ENCODE peak calls at places on chromosomes 7 and 10, in four cellular contexts. One of them, this sample, is unnamed.

GRCh38 chr10:23886355-23886754 is 322.6 kb upstream of the KIAA1217 start:
- DNase-seq in A549: peak; percentile 5
- DNase-seq in HCT116: no peak
- DNase-seq in GM12878: no peak
- DNase-seq in this sample: no peak

GRCh38 chr10:103616705-103617361 is 123.3 kb downstream of the NEURL1 start:
- DNase-seq in A549: no peak
- DNase-seq in GM12878: no peak
- DNase-seq in HCT116: no peak
- DNase-seq in this sample: no peak

GRCh38 chr7:75056476-75056875 is 17.1 kb downstream of the RCC1L start:
- DNase-seq in A549: no peak
- DNase-seq in GM12878: no peak
- DNase-seq in HCT116: no peak
- DNase-seq in this sample: no peak

GRCh38 chr7:725223-726005 is 1.1 kb upstream of the DNAAF5 start:
- DNase-seq in HCT116: no peak
- DNase-seq in GM12878: no peak
- DNase-seq in A549: no peak
- DNase-seq in this sample: no peak

GRCh38 chr7:127392566-127393369 is at the start of gene ZNF800:
- DNase-seq in HCT116: peak; percentile 69
- DNase-seq in GM12878: no peak
- DNase-seq in A549: peak; percentile 90
- DNase-seq in this sample: peak; percentile 85

GRCh38 chr7:119197872-119198527 is 973.5 kb downstream of the ANKRD7 start:
- DNase-seq in HCT116: peak; percentile 29
- DNase-seq in A549: peak; percentile 66
- DNase-seq in GM12878: peak; percentile 0
- DNase-seq in this sample: peak; percentile 12

GRCh38 chr7:46784746-46785145 is 797.2 kb downstream of the TNS3 start:
- DNase-seq in A549: peak; percentile 75
- DNase-seq in GM12878: no peak
- DNase-seq in HCT116: peak; percentile 56
- DNase-seq in this sample: peak; percentile 91

GRCh38 chr7:42234736-42235135 is 2.3 kb downstream of the GLI3 start:
- DNase-seq in GM12878: no peak
- DNase-seq in A549: no peak
- DNase-seq in HCT116: no peak
- DNase-seq in this sample: no peak

GRCh38 chr10:112282086-112282485 is 1.1 kb upstream of the TECTB start:
- DNase-seq in HCT116: no peak
- DNase-seq in GM12878: no peak
- DNase-seq in A549: no peak
- DNase-seq in this sample: no peak

GRCh38 chr10:120982507-120982906 is 131.3 kb downstream of the WDR11 start:
- DNase-seq in GM12878: no peak
- DNase-seq in HCT116: no peak
- DNase-seq in A549: no peak
- DNase-seq in this sample: no peak

GRCh38 chr10:43211431-43212042 is 55.3 kb downstream of the RASGEF1A start:
- DNase-seq in GM12878: no peak
- DNase-seq in A549: no peak
- DNase-seq in HCT116: no peak
- DNase-seq in this sample: no peak

GRCh38 chr10:62635127-62635526 is 169.4 kb upstream of the ADO start:
- DNase-seq in A549: no peak
- DNase-seq in HCT116: no peak
- DNase-seq in GM12878: no peak
- DNase-seq in this sample: no peak

GRCh38 chr10:124705021-124705740 is 39.0 kb downstream of the FAM53B start:
- DNase-seq in HCT116: no peak
- DNase-seq in GM12878: no peak
- DNase-seq in A549: no peak
- DNase-seq in this sample: no peak

GRCh38 chr7:157432957-157433576 is 96.3 kb downstream of the DNAJB6 start:
- DNase-seq in A549: peak; percentile 47
- DNase-seq in GM12878: no peak
- DNase-seq in HCT116: no peak
- DNase-seq in this sample: peak; percentile 40

GRCh38 chr10:32981760-32982159 is 23.7 kb upstream of the ITGB1 start:
- DNase-seq in HCT116: no peak
- DNase-seq in GM12878: no peak
- DNase-seq in A549: peak; percentile 92
- DNase-seq in this sample: peak; percentile 95

GRCh38 chr10:98478430-98479222 is 31.9 kb upstream of the HPS1 start:
- DNase-seq in GM12878: no peak
- DNase-seq in A549: no peak
- DNase-seq in HCT116: no peak
- DNase-seq in this sample: no peak

GRCh38 chr7:18927134-18927533 is 190.3 kb downstream of the TWIST1 start:
- DNase-seq in HCT116: no peak
- DNase-seq in A549: no peak
- DNase-seq in GM12878: no peak
- DNase-seq in this sample: no peak

GRCh38 chr10:97023401-97024180 is 162.2 kb downstream of the SLIT1 start:
- DNase-seq in A549: no peak
- DNase-seq in HCT116: no peak
- DNase-seq in GM12878: no peak
- DNase-seq in this sample: no peak

GRCh38 chr10:92965314-92965713 is 95.3 kb upstream of the CYP26C1 start:
- DNase-seq in HCT116: peak; percentile 34
- DNase-seq in A549: peak; percentile 63
- DNase-seq in GM12878: no peak
- DNase-seq in this sample: peak; percentile 70

GRCh38 chr10:24383681-24384106 is 174.8 kb downstream of the KIAA1217 start:
- DNase-seq in HCT116: peak; percentile 81
- DNase-seq in A549: peak; percentile 84
- DNase-seq in GM12878: peak; percentile 86
- DNase-seq in this sample: peak; percentile 74

GRCh38 chr7:22874904-22875303 is 52.3 kb upstream of the TOMM7 start:
- DNase-seq in GM12878: no peak
- DNase-seq in HCT116: no peak
- DNase-seq in A549: no peak
- DNase-seq in this sample: no peak

GRCh38 chr7:4797858-4798705 is 22.7 kb downstream of the AP5Z1 start:
- DNase-seq in A549: peak; percentile 63
- DNase-seq in HCT116: peak; percentile 16
- DNase-seq in GM12878: no peak
- DNase-seq in this sample: peak; percentile 30

GRCh38 chr10:29473411-29474100 is 161.2 kb downstream of the SVIL start:
- DNase-seq in GM12878: no peak
- DNase-seq in HCT116: no peak
- DNase-seq in A549: no peak
- DNase-seq in this sample: no peak

GRCh38 chr10:118569241-118569881 is 26.1 kb downstream of the PRLHR start:
- DNase-seq in A549: no peak
- DNase-seq in GM12878: no peak
- DNase-seq in HCT116: no peak
- DNase-seq in this sample: no peak

GRCh38 chr7:83835424-83835823 is 186.5 kb upstream of the SEMA3E start:
- DNase-seq in A549: no peak
- DNase-seq in GM12878: no peak
- DNase-seq in HCT116: no peak
- DNase-seq in this sample: no peak

GRCh38 chr7:91957823-91958222 is 17.2 kb downstream of the AKAP9 start:
- DNase-seq in HCT116: no peak
- DNase-seq in GM12878: no peak
- DNase-seq in A549: no peak
- DNase-seq in this sample: no peak

GRCh38 chr7:50470250-50471163 is 20.4 kb upstream of the FIGNL1 start:
- DNase-seq in A549: no peak
- DNase-seq in GM12878: no peak
- DNase-seq in HCT116: no peak
- DNase-seq in this sample: no peak

GRCh38 chr10:7551891-7552731 is 114.7 kb downstream of the ITIH5 start:
- DNase-seq in HCT116: no peak
- DNase-seq in A549: no peak
- DNase-seq in GM12878: no peak
- DNase-seq in this sample: no peak

GRCh38 chr7:29091121-29091601 is 55.2 kb downstream of the CPVL start:
- DNase-seq in GM12878: no peak
- DNase-seq in A549: no peak
- DNase-seq in HCT116: no peak
- DNase-seq in this sample: no peak

GRCh38 chr7:139699640-139700504 is 77.9 kb downstream of the HIPK2 start:
- DNase-seq in HCT116: no peak
- DNase-seq in GM12878: no peak
- DNase-seq in A549: peak; percentile 18
- DNase-seq in this sample: no peak

GRCh38 chr7:30800785-30801252 is 29.6 kb downstream of the MINDY4 start:
- DNase-seq in HCT116: peak; percentile 29
- DNase-seq in GM12878: peak; percentile 21
- DNase-seq in A549: peak; percentile 58
- DNase-seq in this sample: peak; percentile 80

GRCh38 chr10:114825513-114826253 is 4.1 kb downstream of the FHIP2A start:
- DNase-seq in HCT116: no peak
- DNase-seq in GM12878: peak; percentile 55
- DNase-seq in A549: peak; percentile 19
- DNase-seq in this sample: peak; percentile 64

GRCh38 chr10:102678842-102679289 is 34.6 kb downstream of the TRIM8 start:
- DNase-seq in A549: peak; percentile 50
- DNase-seq in GM12878: no peak
- DNase-seq in HCT116: no peak
- DNase-seq in this sample: peak; percentile 68

GRCh38 chr7:127905491-127906330 is 125.5 kb downstream of the LRRC4 start:
- DNase-seq in HCT116: no peak
- DNase-seq in A549: no peak
- DNase-seq in GM12878: no peak
- DNase-seq in this sample: peak; percentile 62

GRCh38 chr7:86629-87028 is 105.7 kb upstream of the FAM20C start:
- DNase-seq in HCT116: no peak
- DNase-seq in A549: no peak
- DNase-seq in GM12878: no peak
- DNase-seq in this sample: no peak

GRCh38 chr7:56019501-56019900 is 31.7 kb downstream of the PSPH start:
- DNase-seq in A549: no peak
- DNase-seq in GM12878: no peak
- DNase-seq in HCT116: no peak
- DNase-seq in this sample: no peak

GRCh38 chr10:63434866-63435854 is 30.6 kb downstream of the JMJD1C start:
- DNase-seq in HCT116: no peak
- DNase-seq in GM12878: no peak
- DNase-seq in A549: no peak
- DNase-seq in this sample: peak; percentile 64

DNA sequence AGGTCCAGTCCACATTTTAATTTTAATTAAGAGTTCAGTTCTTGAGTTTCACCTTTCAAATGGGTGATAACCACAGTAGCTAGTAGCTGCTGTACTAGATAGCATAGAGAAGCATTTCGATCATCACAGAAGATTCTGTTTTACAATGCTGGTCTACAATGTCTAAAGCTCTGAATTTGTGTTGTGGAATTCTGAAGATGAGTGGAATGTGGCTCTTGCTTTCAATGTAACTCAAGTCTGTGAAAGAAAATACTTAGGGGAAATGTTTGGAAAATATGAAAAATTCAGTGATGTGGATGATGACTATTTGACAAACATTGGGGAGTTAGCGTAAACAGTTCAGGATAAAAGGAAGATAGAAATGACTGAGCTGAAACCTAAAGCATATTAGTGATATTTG is 139.4 kb downstream of the GNAT3 start:
- DNase-seq in GM12878: no peak
- DNase-seq in HCT116: no peak
- DNase-seq in A549: peak; percentile 37
- DNase-seq in this sample: no peak
- TF ChIP-seq MAX in GM12878: no peak
- TF ChIP-seq MAX in HCT116: no peak
- TF ChIP-seq MAX in A549: no peak
- TF ChIP-seq MAX in this sample: no peak

GRCh38 chr10:11489591-11489990 is 121.9 kb downstream of the USP6NL start:
- DNase-seq in A549: no peak
- DNase-seq in HCT116: no peak
- DNase-seq in GM12878: no peak
- DNase-seq in this sample: no peak

GRCh38 chr10:11493646-11494045 is 117.8 kb downstream of the USP6NL start:
- DNase-seq in HCT116: no peak
- DNase-seq in A549: no peak
- DNase-seq in GM12878: no peak
- DNase-seq in this sample: no peak

GRCh38 chr10:11491087-11491486 is 120.4 kb downstream of the USP6NL start:
- DNase-seq in HCT116: no peak
- DNase-seq in GM12878: no peak
- DNase-seq in A549: no peak
- DNase-seq in this sample: no peak

GRCh38 chr10:11483189-11484148 is 128.0 kb downstream of the USP6NL start:
- DNase-seq in GM12878: no peak
- DNase-seq in A549: no peak
- DNase-seq in HCT116: no peak
- DNase-seq in this sample: no peak

DNA sequence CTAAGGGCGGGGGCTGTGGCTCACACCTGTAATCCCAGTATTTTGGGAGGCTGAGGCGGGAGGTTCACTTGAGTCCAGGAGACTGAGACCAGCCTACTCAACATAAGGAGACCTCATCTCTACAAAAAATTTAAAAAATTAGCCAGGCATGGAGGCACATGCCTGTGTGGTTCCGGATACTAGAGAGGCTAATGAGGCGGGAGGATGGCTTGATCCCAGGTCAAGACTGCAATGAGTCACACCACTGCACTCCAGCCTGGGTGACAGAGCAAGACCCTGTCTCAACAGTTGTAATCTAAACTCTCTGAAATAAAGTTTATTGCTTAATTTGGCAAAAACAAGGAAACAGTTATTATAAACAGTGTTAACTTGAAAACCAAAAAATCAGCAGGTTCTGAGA is 123.3 kb downstream of the USP6NL start:
- DNase-seq in GM12878: no peak
- DNase-seq in HCT116: no peak
- DNase-seq in A549: no peak
- DNase-seq in this sample: no peak
- H3K27ac ChIP-seq in GM12878: no peak overlapping the region
- H3K27ac ChIP-seq in HCT116: no peak overlapping the region
- H3K27ac ChIP-seq in A549: no peak overlapping the region
- H3K27ac ChIP-seq in this sample: no peak overlapping the region

DNA sequence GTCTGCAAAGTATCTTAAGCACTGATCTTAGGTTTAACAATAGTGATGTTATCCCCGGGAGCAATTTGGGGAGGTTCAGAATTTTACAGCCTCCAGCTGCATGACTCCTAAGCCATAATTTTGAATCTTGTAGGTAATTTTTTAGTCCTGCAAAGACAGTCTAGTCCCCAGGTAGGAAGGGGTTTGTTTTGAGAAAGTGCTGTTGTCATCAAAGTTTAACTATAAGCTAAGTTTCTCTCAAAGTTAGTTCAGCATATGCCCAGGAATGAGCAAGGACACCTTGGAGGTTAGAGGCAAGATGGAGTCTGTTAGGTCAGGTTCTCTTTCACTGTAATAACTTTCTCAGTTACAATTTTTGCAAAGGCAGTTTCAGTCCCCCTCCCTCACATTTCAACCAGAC is 79.0 kb upstream of the LRGUK start:
- DNase-seq in A549: no peak
- DNase-seq in GM12878: no peak
- DNase-seq in HCT116: no peak
- DNase-seq in this sample: no peak
- H3K4me1 ChIP-seq in A549: no peaks in the 10 kb centered on the region
- H3K4me1 ChIP-seq in GM12878: no peaks in the 10 kb centered on the region
- H3K4me1 ChIP-seq in HCT116: no peaks in the 10 kb centered on the region
- H3K4me1 ChIP-seq in this sample: no peaks in the 10 kb centered on the region

GRCh38 chr10:60426425-60426824 is 36.8 kb upstream of the ANK3 start:
- DNase-seq in HCT116: no peak
- DNase-seq in A549: peak; percentile 71
- DNase-seq in GM12878: no peak
- DNase-seq in this sample: peak; percentile 71
- TF ChIP-seq MAX in HCT116: no peak
- TF ChIP-seq MAX in A549: peak; percentile 34
- TF ChIP-seq MAX in GM12878: no peak
- TF ChIP-seq MAX in this sample: no peak